ENCODE peak calls at places on chromosomes 6 and 20, in five cellular contexts. M is HCT116, T is K562, E is GM12878, L is H1. W is an unnamed sample.

GRCh38 chr6:7914991-7915789 is 4.6 kb upstream of the TXNDC5 start:
- DNase-seq in M (no peak), T (no peak), E (no peak), L (no peak), W (no peak)

GRCh38 chr6:151269318-151269995 is 29.7 kb downstream of the AKAP12 start:
- DNase-seq in M (no peak), T (no peak), E (no peak), L (no peak), W (no peak)

GRCh38 chr6:160030103-160030502 is 61.2 kb downstream of the IGF2R start:
- DNase-seq in M (no peak), T (no peak), E (no peak), L (no peak), W (peak; percentile 22)

GRCh38 chr6:6002005-6002808 is 4.5 kb downstream of the NRN1 start:
- DNase-seq in M (no peak), T (no peak), E (no peak), L (peak; percentile 75), W (no peak)

GRCh38 chr20:16968099-16968498 is 219.9 kb downstream of the OTOR start:
- DNase-seq in M (no peak), T (no peak), E (no peak), L (no peak), W (no peak)

GRCh38 chr6:82988904-82989303 is 76.7 kb downstream of the UBE3D start:
- DNase-seq in M (no peak), T (peak; percentile 67), E (no peak), L (no peak), W (no peak)

GRCh38 chr6:137873273-137873762 is 6.3 kb downstream of the TNFAIP3 start:
- DNase-seq in M (no peak), T (peak; percentile 48), E (peak; percentile 95), L (no peak), W (no peak)

GRCh38 chr6:11552390-11552789 is 14.8 kb downstream of the TMEM170B start:
- DNase-seq in M (no peak), T (no peak), E (no peak), L (no peak), W (no peak)

GRCh38 chr6:5640614-5641013 is 366.1 kb downstream of the NRN1 start:
- DNase-seq in M (no peak), T (no peak), E (no peak), L (no peak), W (no peak)

GRCh38 chr6:154986787-154987235 is 8.3 kb upstream of the TIAM2 start:
- DNase-seq in M (no peak), T (no peak), E (no peak), L (no peak), W (no peak)

GRCh38 chr6:154984146-154984545 is 11.0 kb upstream of the TIAM2 start:
- DNase-seq in M (no peak), T (no peak), E (no peak), L (no peak), W (no peak)

GRCh38 chr6:154980273-154981070 is 14.6 kb upstream of the TIAM2 start:
- DNase-seq in M (no peak), T (no peak), E (no peak), L (no peak), W (no peak)

GRCh38 chr6:154981071-154981373 is 14.1 kb upstream of the TIAM2 start:
- DNase-seq in M (no peak), T (no peak), E (peak; percentile 15), L (no peak), W (no peak)
- TF ChIP-seq JUND in M (no peak), T (no peak), E (no peak), L (no peak), W (no peak)

GRCh38 chr6:112286010-112286409 is 31.6 kb upstream of the LAMA4 start:
- DNase-seq in M (no peak), T (no peak), E (peak; percentile 11), L (no peak), W (peak; percentile 61)

GRCh38 chr6:112283621-112284020 is 29.3 kb upstream of the LAMA4 start:
- DNase-seq in M (no peak), T (no peak), E (no peak), L (no peak), W (no peak)

GRCh38 chr6:112284603-112285002 is 30.2 kb upstream of the LAMA4 start:
- DNase-seq in M (no peak), T (no peak), E (no peak), L (no peak), W (no peak)

GRCh38 chr6:112279044-112279916 is 24.9 kb upstream of the LAMA4 start:
- DNase-seq in M (no peak), T (no peak), E (no peak), L (no peak), W (no peak)

DNA sequence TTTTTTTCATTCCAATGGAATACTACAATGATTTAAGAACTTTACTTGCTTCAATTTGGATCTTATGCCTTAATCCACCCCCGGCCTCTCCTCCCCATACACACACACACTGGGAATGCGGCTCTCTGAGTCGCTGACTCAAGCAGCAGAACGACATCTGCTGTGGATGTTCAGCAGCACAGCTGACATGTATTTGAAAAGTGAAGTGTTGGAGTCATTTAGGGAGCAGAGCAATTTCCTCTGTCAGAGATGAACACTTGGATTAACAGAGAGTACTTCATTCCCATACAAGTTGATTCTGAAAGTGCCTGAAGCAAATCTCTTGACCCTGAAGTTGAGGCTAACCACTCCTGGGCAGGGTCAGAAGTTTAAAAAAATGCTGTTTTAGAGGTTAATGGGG is 27.9 kb upstream of the LAMA4 start:
- DNase-seq in M (no peak), T (no peak), E (no peak), L (no peak), W (peak; percentile 53)
- H3K9ac ChIP-seq in M (no peak overlapping the region), T (no peak overlapping the region), E (no peak overlapping the region), L (no peak overlapping the region), W (no peak overlapping the region)

DNA sequence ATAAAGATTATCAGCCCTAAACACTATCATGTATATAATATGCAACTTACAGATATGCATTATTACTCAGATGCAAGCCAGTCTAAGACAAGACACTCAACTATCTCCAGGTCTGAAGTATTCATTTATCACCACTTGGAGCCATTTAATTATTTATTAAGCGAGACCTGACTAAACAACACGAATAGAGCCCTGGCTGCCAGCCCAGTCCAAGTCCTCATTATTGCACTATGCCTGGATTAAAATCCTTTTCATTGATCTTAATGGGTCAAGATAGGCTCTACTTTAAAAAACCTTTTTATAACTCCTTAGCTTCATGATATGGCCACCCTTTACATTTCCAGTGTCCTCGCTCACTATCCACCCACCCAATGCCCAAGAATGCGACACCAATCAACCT is 183.1 kb upstream of the MARCKS start:
- DNase-seq in M (no peak), T (no peak), E (no peak), L (no peak), W (no peak)
- TF ChIP-seq JUND in M (no peak), T (no peak), E (no peak), L (no peak), W (no peak)

DNA sequence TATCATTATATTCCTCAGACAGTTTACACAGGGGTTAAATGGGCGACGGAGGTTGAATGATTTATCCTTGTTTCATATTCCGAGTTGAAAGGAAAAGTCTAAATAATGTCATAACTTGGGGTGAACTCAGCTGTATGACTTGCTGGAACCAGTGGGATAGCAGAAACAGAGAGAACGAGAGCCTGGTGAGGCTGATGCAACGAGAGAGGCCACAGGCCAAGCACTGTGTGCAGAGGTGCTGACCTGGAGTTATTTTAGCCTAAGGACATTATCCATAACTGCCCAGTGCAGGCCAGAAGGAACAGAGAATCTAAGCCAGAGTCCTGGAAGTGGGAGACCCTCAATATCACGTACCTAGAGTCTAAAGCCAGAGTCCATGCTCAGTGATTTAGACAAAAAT is 394.9 kb downstream of the MAFB start:
- DNase-seq in M (no peak), T (no peak), E (no peak), L (no peak), W (no peak)
- H3K9ac ChIP-seq in M (no peak overlapping the region), T (no peak overlapping the region), E (no peak overlapping the region), L (no peak overlapping the region), W (no peak overlapping the region)

GRCh38 chr6:35727206-35727934 is 9.5 kb upstream of the ARMC12 start:
- DNase-seq in M (no peak), T (peak; percentile 82), E (no peak), L (peak; percentile 81), W (peak; percentile 89)

GRCh38 chr6:35729349-35729678 is 7.5 kb upstream of the ARMC12 start:
- DNase-seq in M (no peak), T (no peak), E (no peak), L (no peak), W (no peak)

GRCh38 chr6:35727935-35728662 is 8.7 kb upstream of the ARMC12 start:
- DNase-seq in M (no peak), T (peak; percentile 97), E (no peak), L (peak; percentile 70), W (peak; percentile 89)

GRCh38 chr6:35729722-35730121 is 7.1 kb upstream of the ARMC12 start:
- DNase-seq in M (no peak), T (no peak), E (no peak), L (no peak), W (no peak)

DNA sequence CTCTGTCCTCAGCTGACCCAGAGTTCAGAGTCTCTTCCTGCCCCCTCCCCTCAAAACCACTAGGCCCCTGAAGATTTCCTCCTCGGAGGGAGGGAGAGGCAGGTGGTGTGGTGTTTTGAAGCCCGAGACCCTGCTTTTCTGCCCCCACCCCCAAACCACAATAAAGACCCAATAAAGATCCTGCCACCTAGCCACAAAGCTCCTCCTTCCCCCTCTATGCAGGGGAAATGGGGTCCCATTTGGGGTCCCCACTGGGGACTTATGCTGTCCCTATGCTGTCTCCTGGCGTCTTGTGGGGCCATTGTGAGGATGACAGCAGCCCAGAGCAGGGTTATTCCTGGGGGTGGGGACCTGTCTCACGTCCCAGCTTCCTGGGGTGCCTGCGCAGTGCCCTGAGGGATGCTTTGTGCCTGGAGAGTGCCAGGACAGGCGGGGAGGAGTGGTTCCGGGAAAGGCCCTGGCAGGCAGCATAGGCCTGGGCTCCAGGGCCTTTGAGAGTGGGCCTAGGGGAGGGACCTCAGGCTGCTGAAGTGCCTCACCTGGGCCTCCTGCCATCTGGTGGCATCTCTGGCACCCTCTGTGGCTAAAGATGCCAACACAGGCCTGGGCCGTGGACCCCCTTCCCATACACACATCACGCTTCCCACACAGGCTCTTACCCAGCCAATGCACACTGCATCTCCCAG is 8.0 kb upstream of the ARMC12 start:
- DNase-seq in M (no peak), T (no peak), E (no peak), L (no peak), W (peak; percentile 42)
- TF ChIP-seq JUND in M (no peak), T (no peak), E (no peak), L (no peak), W (no peak)

DNA sequence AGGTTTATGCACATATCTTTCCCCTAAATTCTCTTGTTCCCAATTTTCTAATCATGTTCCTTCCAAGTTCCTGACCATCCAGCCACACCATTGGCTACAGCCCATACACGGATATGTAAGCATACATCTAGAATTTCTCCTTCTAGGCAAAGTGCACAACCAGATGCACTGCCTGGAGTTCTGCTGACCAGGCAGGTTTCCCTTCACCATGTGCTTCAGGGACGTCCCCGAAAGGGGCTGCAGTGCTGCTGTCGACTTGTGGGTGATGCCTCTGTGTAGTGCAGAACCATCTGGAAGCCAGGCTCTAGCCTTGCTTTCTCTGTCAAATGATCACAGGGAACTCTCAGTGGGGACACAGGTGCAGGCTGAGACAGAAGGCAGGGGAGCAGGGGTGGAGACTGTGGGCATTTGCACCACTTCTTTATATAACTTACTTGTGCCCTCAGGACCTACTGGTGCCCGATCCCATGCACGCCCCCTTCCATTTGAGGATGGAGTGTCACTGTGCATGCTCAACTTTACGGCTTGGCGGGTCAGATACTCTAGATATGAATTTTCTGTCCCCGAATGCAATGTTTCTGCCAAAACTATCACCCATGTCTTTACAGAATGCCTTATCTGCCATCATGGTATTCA is 37.5 kb upstream of the SMOC2 start:
- DNase-seq in M (no peak), T (no peak), E (no peak), L (no peak), W (no peak)
- H3K9ac ChIP-seq in M (no peak overlapping the region), T (no peak overlapping the region), E (no peak overlapping the region), L (no peak overlapping the region), W (no peak overlapping the region)

W was measured in SK-N-SH.